ENCODE peak calls at places on chromosomes 1 and 21, in four cellular contexts. R is choroid plexus epithelial cell, I is fibroblast of the aortic adventitia, B is neural progenitor cell. Q is an unnamed sample.

GRCh38 chr1:228358764-228359612 is 47.6 kb downstream of the TRIM11 start:
- DNase-seq in R (no peak), I (no peak), B (no peak), Q (no peak)

GRCh38 chr1:76281306-76281705 is 206.8 kb downstream of the ST6GALNAC3 start:
- DNase-seq in R (peak; percentile 8), I (no peak), B (no peak), Q (no peak)

GRCh38 chr1:82778612-82779011 is 977.9 kb downstream of the ADGRL2 start:
- DNase-seq in R (peak; percentile 39), I (no peak), B (peak; percentile 4), Q (no peak)

GRCh38 chr1:3070304-3070653 is 1.3 kb downstream of the PRDM16 start:
- DNase-seq in R (no peak), I (no peak), B (peak; percentile 73), Q (no peak)

GRCh38 chr1:207752456-207753132 is 740 bp downstream of the CD46 start:
- DNase-seq in R (peak; percentile 11), I (no peak), B (peak; percentile 42), Q (no peak)

GRCh38 chr1:151593651-151594625 is 17.9 kb upstream of the SNX27 start:
- DNase-seq in R (peak; percentile 69), I (peak; percentile 38), B (peak; percentile 87), Q (no peak)

GRCh38 chr21:25313891-25314646 is 293.2 kb downstream of the MRPL39 start:
- DNase-seq in R (peak; percentile 70), I (peak; percentile 67), B (no peak), Q (no peak)

GRCh38 chr1:198977909-198978308 is 339.1 kb downstream of the PTPRC start:
- DNase-seq in R (no peak), I (no peak), B (no peak), Q (no peak)

GRCh38 chr1:194600716-194601115 is 1414.3 kb upstream of the B3GALT2 start:
- DNase-seq in R (no peak), I (no peak), B (no peak), Q (no peak)

GRCh38 chr1:181115367-181115684 is 26.8 kb downstream of the IER5 start:
- DNase-seq in R (no peak), I (no peak), B (no peak), Q (no peak)

GRCh38 chr1:179101566-179101965 is 19.7 kb downstream of the TOR3A start:
- DNase-seq in R (no peak), I (no peak), B (no peak), Q (no peak)

GRCh38 chr1:92690212-92690906 is 94.5 kb downstream of the EVI5 start:
- DNase-seq in R (peak; percentile 13), I (no peak), B (no peak), Q (no peak)

GRCh38 chr1:178241837-178242236 is 147.9 kb downstream of the RASAL2 start:
- DNase-seq in R (no peak), I (no peak), B (no peak), Q (no peak)

GRCh38 chr1:18494304-18494703 is 13.6 kb downstream of the KLHDC7A start:
- DNase-seq in R (no peak), I (no peak), B (no peak), Q (no peak)

GRCh38 chr1:119007343-119007671 is 19.2 kb upstream of the TBX15 start:
- DNase-seq in R (no peak), I (no peak), B (peak; percentile 15), Q (no peak)

GRCh38 chr1:225474439-225474985 is 46.7 kb upstream of the LBR start:
- DNase-seq in R (no peak), I (no peak), B (no peak), Q (no peak)

GRCh38 chr1:116203936-116204335 is 92.7 kb downstream of the MAB21L3 start:
- DNase-seq in R (peak; percentile 7), I (no peak), B (no peak), Q (peak; percentile 17)

GRCh38 chr1:32351859-32352745 is 10.2 kb downstream of the FAM229A start:
- DNase-seq in R (peak; percentile 44), I (peak; percentile 32), B (peak; percentile 74), Q (no peak)

GRCh38 chr1:201748331-201748730 is 80.6 kb upstream of the IPO9 start:
- DNase-seq in R (peak; percentile 98), I (peak; percentile 95), B (peak; percentile 79), Q (no peak)

GRCh38 chr1:182210417-182210816 is 148.9 kb upstream of the ZNF648 start:
- DNase-seq in R (no peak), I (no peak), B (no peak), Q (no peak)

GRCh38 chr1:225736651-225737097 is 41.0 kb upstream of the SRP9 start:
- DNase-seq in R (peak; percentile 25), I (no peak), B (no peak), Q (no peak)

GRCh38 chr1:230825061-230825803 is 43.1 kb downstream of the C1orf198 start:
- DNase-seq in R (peak; percentile 73), I (peak; percentile 84), B (no peak), Q (no peak)

GRCh38 chr1:217605390-217605789 is 25.5 kb downstream of the GPATCH2 start:
- DNase-seq in R (peak; percentile 13), I (peak; percentile 16), B (no peak), Q (no peak)

GRCh38 chr21:45994738-45995685 is 13.4 kb downstream of the COL6A1 start:
- DNase-seq in R (no peak), I (no peak), B (no peak), Q (no peak)

GRCh38 chr1:192521734-192522133 is 53.8 kb upstream of the RGS1 start:
- DNase-seq in R (no peak), I (no peak), B (no peak), Q (no peak)

GRCh38 chr21:15667010-15667409 is 62.8 kb upstream of the USP25 start:
- DNase-seq in R (peak; percentile 74), I (peak; percentile 58), B (no peak), Q (no peak)

GRCh38 chr1:185825556-185825955 is 91.4 kb downstream of the HMCN1 start:
- DNase-seq in R (peak; percentile 25), I (peak; percentile 26), B (no peak), Q (no peak)

GRCh38 chr1:57704811-57705210 is 281.0 kb upstream of the DAB1 start:
- DNase-seq in R (no peak), I (no peak), B (no peak), Q (no peak)

GRCh38 chr1:57711326-57711725 is 287.5 kb upstream of the DAB1 start:
- DNase-seq in R (no peak), I (no peak), B (no peak), Q (no peak)

GRCh38 chr1:57704231-57704630 is 280.4 kb upstream of the DAB1 start:
- DNase-seq in R (no peak), I (no peak), B (no peak), Q (no peak)

GRCh38 chr1:57712846-57713245 is 289.0 kb upstream of the DAB1 start:
- DNase-seq in R (no peak), I (no peak), B (no peak), Q (no peak)

DNA sequence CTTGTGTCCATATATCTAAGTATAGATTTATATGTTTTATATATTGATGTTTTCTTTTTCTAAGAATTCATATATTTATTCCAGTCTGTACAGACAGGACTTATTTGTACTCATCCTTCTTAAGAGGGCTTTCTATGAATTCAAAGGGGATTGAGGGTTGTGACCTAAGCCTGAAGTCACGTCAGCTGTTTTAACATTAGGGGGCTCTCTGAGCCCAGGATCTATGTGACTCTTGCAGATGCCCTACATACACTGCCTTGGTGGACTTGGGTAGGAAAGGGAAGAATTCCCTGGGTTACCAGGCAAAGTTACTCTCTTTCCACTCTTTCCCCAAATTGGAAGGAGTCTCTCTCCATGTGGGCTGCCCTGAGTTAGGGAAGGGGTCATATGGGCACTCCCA is 283.8 kb upstream of the DAB1 start:
- DNase-seq in R (no peak), I (no peak), B (no peak), Q (no peak)
- TF ChIP-seq CTCF in R (no peak), I (no peak), B (no peak), Q (no peak)

DNA sequence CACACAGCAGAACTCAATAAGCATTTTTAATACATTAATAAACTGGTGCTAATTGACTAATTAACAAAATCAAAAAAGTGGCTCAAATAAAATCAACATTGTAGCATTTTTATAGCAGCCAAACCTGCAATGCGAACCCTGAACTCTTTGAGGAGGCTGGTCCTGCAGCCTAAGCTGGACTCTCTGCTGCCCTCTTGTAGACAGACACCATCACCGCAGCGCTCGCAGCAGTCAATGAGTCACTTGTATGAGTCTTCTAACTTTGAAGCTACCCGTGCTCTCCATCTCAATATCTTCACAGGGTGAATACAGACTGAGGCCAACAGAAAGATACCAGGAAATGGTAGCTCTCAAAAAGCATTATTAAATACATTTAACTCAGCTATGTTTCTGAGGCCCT is 9.7 kb upstream of the KRTAP7-1 start:
- DNase-seq in R (peak; percentile 28), I (no peak), B (peak; percentile 75), Q (peak; percentile 0)
- TF ChIP-seq CTCF in R (peak; percentile 43), I (no peak), B (peak; percentile 70), Q (peak; percentile 15)

GRCh38 chr1:12472798-12473551 is 145.0 kb downstream of the DHRS3 start:
- DNase-seq in R (peak; percentile 55), I (no peak), B (no peak), Q (no peak)
- TF ChIP-seq CTCF in R (no peak), I (no peak), B (no peak), Q (no peak)

DNA sequence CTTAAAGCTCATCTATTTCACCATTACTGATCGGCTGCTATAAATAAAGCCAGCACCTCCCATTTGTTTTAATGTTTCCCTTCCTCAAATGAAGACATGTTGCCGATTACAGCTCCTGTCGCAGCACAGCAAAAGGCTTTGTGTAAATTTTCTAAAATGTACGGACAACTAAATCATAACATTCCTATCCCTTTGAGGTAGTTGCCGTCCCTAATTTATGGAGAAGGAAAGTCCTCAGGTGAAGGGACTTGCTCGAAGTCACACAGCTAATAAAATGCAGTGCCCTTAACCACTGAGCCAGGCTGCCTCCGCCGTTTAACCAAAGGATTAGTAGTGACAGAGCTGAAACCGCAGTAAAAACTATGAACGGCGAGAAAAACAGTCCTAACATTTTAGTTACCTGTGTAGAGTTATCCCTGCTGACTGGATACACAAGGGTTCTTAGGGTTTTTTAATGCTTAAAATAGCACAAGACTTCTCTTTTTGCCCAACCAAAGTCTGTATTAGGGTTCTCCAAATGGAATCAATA is 871 bp downstream of the PINK1 start:
- DNase-seq in R (no peak), I (no peak), B (peak; percentile 15), Q (no peak)
- TF ChIP-seq CTCF in R (no peak), I (no peak), B (no peak), Q (no peak)

Q was measured in HFF-Myc.